ENCODE peak calls at places on chromosome 22, in five cellular contexts. Q is CD4-positive, alpha-beta T cell; D is AG04450; P is bronchial epithelial cell; W is body of pancreas. M is an unnamed sample.

GRCh38 chr22:50027639-50028537 is 15.3 kb upstream of the IL17REL start:
- DNase-seq in Q (peak; percentile 62), D (no peak), P (no peak), W (no peak), M (no peak)

GRCh38 chr22:48438791-48439559 is 1388.7 kb downstream of the BRD1 start:
- DNase-seq in Q (no peak), D (no peak), P (no peak), W (no peak), M (peak; percentile 65)

GRCh38 chr22:43828711-43829447 is 16.8 kb upstream of the EFCAB6 start:
- DNase-seq in Q (no peak), D (no peak), P (no peak), W (peak; percentile 15), M (no peak)

GRCh38 chr22:48842583-48842945 is 985.1 kb downstream of the BRD1 start:
- DNase-seq in Q (no peak), D (no peak), P (no peak), W (no peak), M (peak; percentile 68)

GRCh38 chr22:43535336-43535735 is 123.5 kb downstream of the MPPED1 start:
- DNase-seq in Q (no peak), D (no peak), P (no peak), W (no peak), M (no peak)

GRCh38 chr22:39980635-39981034 is 14.1 kb upstream of the FAM83F start:
- DNase-seq in Q (no peak), D (no peak), P (no peak), W (no peak), M (no peak)

GRCh38 chr22:21626073-21626734 is 3.6 kb downstream of the YDJC start:
- DNase-seq in Q (no peak), D (no peak), P (no peak), W (no peak), M (no peak)

GRCh38 chr22:37033605-37034430 is 14.3 kb downstream of the MPST start:
- DNase-seq in Q (no peak), D (no peak), P (no peak), W (no peak), M (no peak)

GRCh38 chr22:50218996-50219727 is 18.4 kb downstream of the SELENOO start:
- DNase-seq in Q (no peak), D (peak; percentile 47), P (peak; percentile 42), W (peak; percentile 94), M (peak; percentile 95)

GRCh38 chr22:50723991-50724390 is 14.0 kb upstream of the ACR start:
- DNase-seq in Q (no peak), D (no peak), P (no peak), W (no peak), M (no peak)

GRCh38 chr22:26567610-26568009 is 22.3 kb downstream of the TPST2 start:
- DNase-seq in Q (no peak), D (no peak), P (no peak), W (no peak), M (no peak)

GRCh38 chr22:44213489-44214043 is 32.8 kb downstream of the PARVG start:
- DNase-seq in Q (no peak), D (no peak), P (no peak), W (no peak), M (no peak)

GRCh38 chr22:28116261-28116673 is 197.2 kb upstream of the PITPNB start:
- DNase-seq in Q (no peak), D (peak; percentile 75), P (peak; percentile 97), W (peak; percentile 67), M (no peak)

GRCh38 chr22:43722444-43722843 is 89.7 kb downstream of the EFCAB6 start:
- DNase-seq in Q (no peak), D (no peak), P (no peak), W (no peak), M (no peak)

GRCh38 chr22:31926969-31927368 is 17.4 kb upstream of the YWHAH start:
- DNase-seq in Q (no peak), D (no peak), P (peak; percentile 29), W (no peak), M (no peak)

GRCh38 chr22:20565761-20566160 is 58.4 kb downstream of the MED15 start:
- DNase-seq in Q (no peak), D (no peak), P (no peak), W (no peak), M (peak; percentile 59)

GRCh38 chr22:36156515-36157419 is 3.8 kb downstream of the APOL3 start:
- DNase-seq in Q (peak; percentile 80), D (peak; percentile 16), P (peak; percentile 52), W (peak; percentile 72), M (no peak)

GRCh38 chr22:37898441-37899181 is 7.5 kb upstream of the MICALL1 start:
- DNase-seq in Q (no peak), D (no peak), P (peak; percentile 88), W (peak; percentile 85), M (no peak)

GRCh38 chr22:49827307-49827852 is 293 bp downstream of the BRD1 start:
- DNase-seq in Q (peak; percentile 36), D (no peak), P (no peak), W (no peak), M (no peak)

GRCh38 chr22:39500101-39500500 is 2.0 kb upstream of the MIEF1 start:
- DNase-seq in Q (no peak), D (no peak), P (no peak), W (no peak), M (no peak)

GRCh38 chr22:41919357-41920224 is 4.7 kb upstream of the SHISA8 start:
- DNase-seq in Q (peak; percentile 46), D (no peak), P (no peak), W (peak; percentile 45), M (no peak)

GRCh38 chr22:19419086-19419463 is 12.5 kb downstream of the HIRA start:
- DNase-seq in Q (no peak), D (no peak), P (no peak), W (no peak), M (no peak)

GRCh38 chr22:48968201-48968959 is 859.3 kb downstream of the BRD1 start:
- DNase-seq in Q (no peak), D (no peak), P (peak; percentile 1), W (peak; percentile 52), M (peak; percentile 58)

GRCh38 chr22:28541137-28541536 is 138.5 kb downstream of the TTC28 start:
- DNase-seq in Q (no peak), D (no peak), P (no peak), W (no peak), M (no peak)

DNA sequence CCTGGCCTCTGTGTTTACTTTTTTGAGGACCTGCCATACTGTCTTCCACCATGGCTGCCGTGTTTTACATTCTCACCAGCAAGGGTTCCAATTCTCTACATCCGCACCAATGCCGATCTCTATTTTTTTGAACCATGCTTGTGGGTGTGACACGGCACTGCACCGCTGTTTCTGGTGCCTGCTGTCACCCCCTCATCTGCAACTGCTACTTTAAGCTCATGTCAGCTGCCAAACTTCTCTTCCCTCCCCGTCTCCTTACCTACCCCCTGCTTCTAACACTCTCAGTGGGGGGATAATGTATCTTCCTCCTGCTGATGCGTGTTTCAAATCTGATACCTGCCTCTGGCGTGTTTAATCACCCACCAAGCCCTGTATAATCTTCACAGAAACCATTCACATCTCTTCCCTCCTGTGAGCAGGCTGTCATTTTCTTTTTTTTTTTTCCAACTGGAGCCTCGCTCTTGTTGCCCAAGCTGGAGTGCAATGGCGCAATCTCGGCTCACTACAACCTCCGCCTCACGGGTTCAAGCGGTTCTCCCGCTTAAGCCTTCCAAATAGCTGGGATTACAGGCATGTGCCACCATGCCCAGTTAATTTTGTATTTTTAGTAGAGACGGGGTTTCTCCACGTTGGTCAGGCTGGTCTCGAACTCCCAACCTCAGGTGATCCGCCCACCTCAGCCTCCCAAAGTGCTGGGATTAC is 2.8 kb downstream of the SLC25A18 start:
- DNase-seq in Q (no peak), D (no peak), P (no peak), W (no peak), M (no peak)
- TF ChIP-seq CTCF in Q (no peak), D (no peak), P (no peak), W (no peak), M (no peak)

GRCh38 chr22:22817468-22818201 is 70.0 kb upstream of the IGLL5 start:
- DNase-seq in Q (no peak), D (no peak), P (no peak), W (no peak), M (no peak)
- TF ChIP-seq CTCF in Q (no peak), D (no peak), P (no peak), W (no peak), M (no peak)

DNA sequence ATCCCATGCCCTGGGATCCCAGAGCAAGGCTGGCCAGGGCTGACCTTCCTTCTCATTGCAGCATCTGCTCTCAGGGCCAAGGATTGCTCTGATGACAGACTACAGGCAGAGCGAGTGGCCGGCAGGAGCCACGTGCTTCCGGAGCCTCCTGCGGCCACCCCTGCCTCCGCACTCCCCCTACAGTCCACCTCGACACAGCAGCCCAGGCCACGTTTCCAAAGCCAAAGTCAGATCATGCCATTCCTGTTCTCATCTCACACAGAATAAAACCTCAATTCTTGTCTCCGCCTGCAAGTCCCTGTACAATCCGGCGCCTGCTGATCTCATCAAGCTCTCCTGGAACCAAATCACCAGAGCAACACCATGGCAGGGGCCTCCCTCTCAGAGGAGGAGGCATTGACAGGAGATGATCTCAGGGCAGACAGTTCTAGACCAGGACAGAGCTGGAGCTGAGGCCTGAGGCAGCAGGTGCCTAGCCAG is 20.9 kb upstream of the UPK3A start:
- DNase-seq in Q (no peak), D (peak; percentile 34), P (peak; percentile 80), W (peak; percentile 88), M (no peak)
- TF ChIP-seq CTCF in Q (no peak), D (peak; percentile 74), P (peak; percentile 85), W (peak; percentile 66), M (peak; percentile 85)

DNA sequence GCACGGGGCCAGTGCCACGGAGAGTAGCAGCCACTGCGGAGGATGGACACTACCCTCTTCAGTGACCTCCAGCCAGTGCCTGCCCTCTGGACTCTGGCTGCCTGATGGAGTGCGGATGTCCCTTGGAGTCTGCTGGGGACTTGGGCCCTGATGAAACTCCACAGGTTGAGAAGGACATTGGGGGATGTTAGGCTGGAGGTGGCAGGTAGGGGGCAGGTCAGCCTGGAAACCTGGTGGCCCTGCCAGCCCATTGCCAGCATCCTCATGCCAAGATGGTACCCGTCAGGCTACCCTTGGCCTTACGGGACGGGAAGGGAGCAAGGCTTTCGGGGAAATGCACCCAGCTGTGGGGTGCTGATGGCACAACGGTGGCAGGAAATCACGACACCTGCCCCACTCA is 4.0 kb downstream of the CABP7 start:
- DNase-seq in Q (no peak), D (no peak), P (no peak), W (no peak), M (no peak)
- TF ChIP-seq CTCF in Q (no peak), D (no peak), P (no peak), W (no peak), M (peak; percentile 28)

GRCh38 chr22:47049078-47049609 is 286.7 kb downstream of the TBC1D22A start:
- DNase-seq in Q (no peak), D (no peak), P (no peak), W (no peak), M (peak; percentile 39)
- TF ChIP-seq CTCF in Q (no peak), D (no peak), P (no peak), W (no peak), M (no peak)

M was measured in chondrocyte.